ENCODE peak calls at places on chromosomes 11 and 22, in six cellular contexts. E, F, J, O, W and P are unnamed samples.

GRCh38 chr22:38490915-38491314 is 15.2 kb downstream of the DDX17 start:
- DNase-seq in W (peak), F (no peak), J (no peak), E (no peak), O (no peak), P (no peak)

GRCh38 chr22:20268350-20269012 is 363 bp upstream of the RTN4R start:
- DNase-seq in W (peak), J (peak), F (peak), O (peak), E (peak), P (peak)

GRCh38 chr11:84310261-84310660 is 1024.1 kb upstream of the CCDC90B start:
- DNase-seq in E (no peak), O (no peak), W (no peak), F (no peak), J (no peak), P (no peak)

GRCh38 chr22:49206281-49206680 is 621.4 kb downstream of the BRD1 start:
- DNase-seq in F (no peak), J (no peak), W (no peak), E (no peak), O (no peak), P (no peak)

GRCh38 chr11:111975076-111975806 is 38.1 kb downstream of the DIXDC1 start:
- DNase-seq in W (peak), F (no peak), J (no peak), E (no peak), O (no peak), P (no peak)

GRCh38 chr11:69700278-69701140 is 3.3 kb downstream of the FGF19 start:
- DNase-seq in E (peak), F (peak), O (peak), W (peak), J (no peak), P (no peak)

GRCh38 chr11:97279341-97279740 is 889.5 kb downstream of the JRKL start:
- DNase-seq in W (no peak), F (no peak), J (no peak), O (no peak), E (no peak), P (no peak)

GRCh38 chr11:117299351-117300300 is 8.5 kb downstream of the BACE1-AS start:
- DNase-seq in F (peak), E (no peak), W (no peak), J (no peak), O (no peak), P (no peak)

GRCh38 chr11:134528453-134528852 is 116.4 kb upstream of the B3GAT1 start:
- DNase-seq in W (no peak), E (no peak), O (no peak), F (no peak), J (no peak), P (no peak)

GRCh38 chr22:50361222-50361621 is 18.1 kb downstream of the PPP6R2 start:
- DNase-seq in W (no peak), E (no peak), O (no peak), F (no peak), J (no peak), P (no peak)

GRCh38 chr11:19829109-19829790 is 116.6 kb downstream of the NAV2 start:
- DNase-seq in F (no peak), O (no peak), J (no peak), W (no peak), E (no peak), P (no peak)

GRCh38 chr11:105935791-105936190 is 86.2 kb downstream of the MSANTD4 start:
- DNase-seq in J (no peak), E (peak), W (no peak), F (peak), O (no peak), P (no peak)

GRCh38 chr11:95230054-95231034 is 658 bp downstream of the SESN3 start:
- DNase-seq in E (peak), W (peak), F (peak), J (peak), O (peak), P (peak)
- TF ChIP-seq EZH2 in E (no peak), W (no peak), F (no peak), J (no peak), O (no peak), P (no peak)

GRCh38 chr11:121467965-121468364 is 15.2 kb upstream of the SORL1-AS1 start:
- DNase-seq in E (no peak), W (peak), F (no peak), O (no peak), J (no peak), P (no peak)

GRCh38 chr11:121463689-121464335 is 11.0 kb upstream of the SORL1-AS1 start:
- DNase-seq in E (no peak), F (no peak), O (no peak), W (no peak), J (no peak), P (no peak)

GRCh38 chr11:121465709-121466062 is 12.9 kb upstream of the SORL1-AS1 start:
- DNase-seq in E (no peak), F (no peak), J (no peak), O (no peak), W (no peak), P (no peak)

GRCh38 chr11:121464352-121464946 is 11.7 kb upstream of the SORL1-AS1 start:
- DNase-seq in F (no peak), W (peak), E (no peak), J (no peak), O (no peak), P (peak)

DNA sequence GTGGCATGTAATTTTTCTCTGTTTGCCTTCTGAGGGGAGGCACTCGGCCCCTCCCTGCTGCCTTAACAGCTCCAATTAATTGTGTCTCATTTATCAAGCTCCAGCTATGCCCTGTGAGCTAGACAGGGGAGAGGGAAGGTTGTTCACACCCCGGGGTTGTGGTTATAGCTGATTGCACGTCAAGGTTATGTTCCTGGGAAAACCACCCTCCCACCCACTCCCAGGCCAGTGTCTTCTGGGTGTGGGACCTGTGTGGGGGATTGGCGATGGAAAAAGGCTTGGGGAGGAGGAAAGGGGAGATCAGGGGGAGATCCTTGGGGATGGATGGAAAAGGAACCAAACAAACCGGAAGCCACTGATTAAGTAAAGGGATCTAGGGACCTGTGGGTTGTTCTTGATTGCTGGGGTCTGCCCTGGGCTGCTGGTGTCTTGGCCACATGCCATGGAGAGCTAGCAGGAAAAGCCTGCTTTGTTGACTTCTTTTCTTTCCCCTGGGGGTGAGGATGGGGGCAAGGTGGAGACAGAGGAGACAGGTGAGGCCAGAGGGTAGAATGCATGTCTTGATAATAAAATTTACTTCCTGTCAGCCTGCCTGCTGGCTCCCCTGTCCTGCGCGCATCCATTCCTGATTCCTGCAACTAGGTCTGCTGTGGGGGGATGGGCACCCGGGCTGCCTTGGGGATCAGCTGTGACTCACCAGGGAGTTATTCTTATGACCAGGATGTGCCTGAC is 13.5 kb upstream of the SORL1-AS1 start:
- DNase-seq in W (peak), E (peak), F (peak), J (no peak), O (no peak), P (peak)
- H3K4me3 ChIP-seq in W (peak), E (peak), F (no peak), J (no peak), O (no peak), P (no peak)

DNA sequence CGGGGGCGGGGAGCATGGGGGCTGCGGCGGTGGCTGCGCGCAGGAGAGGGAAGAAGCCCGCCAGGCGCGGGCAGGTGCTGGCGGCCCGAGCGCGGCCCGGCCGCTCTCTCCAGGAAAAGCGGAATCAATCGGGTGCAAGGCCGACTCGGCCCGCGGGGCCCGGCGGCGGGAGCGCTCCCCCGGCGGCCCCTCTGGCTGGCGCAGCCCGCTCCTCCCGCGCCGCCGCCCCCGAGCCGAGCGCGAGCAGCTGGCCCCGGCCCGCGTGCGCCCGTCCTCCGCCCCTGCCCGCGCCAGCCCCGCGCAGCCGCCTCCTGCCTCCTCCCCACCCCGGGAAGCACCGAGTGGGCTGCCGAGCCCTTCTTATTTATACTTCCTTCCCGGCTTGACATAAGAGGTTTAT is at the start of gene ADAMTS8:
- DNase-seq in J (no peak), W (peak), O (no peak), E (peak), F (peak), P (no peak)
- TF ChIP-seq EZH2 in J (no peak), W (no peak), O (no peak), E (no peak), F (no peak), P (no peak)

GRCh38 chr11:93541884-93542752 is 1.1 kb downstream of the SMCO4 start:
- DNase-seq in E (peak), W (peak), J (peak), O (peak), F (peak), P (peak)
- H3K4me3 ChIP-seq in E (peak), W (peak), J (peak), O (peak), F (peak), P (peak)

GRCh38 chr22:47114813-47115517 is 352.5 kb downstream of the TBC1D22A start:
- DNase-seq in J (no peak), E (no peak), W (no peak), O (no peak), F (no peak), P (no peak)

GRCh38 chr22:47112566-47112965 is 350.1 kb downstream of the TBC1D22A start:
- DNase-seq in O (no peak), W (no peak), F (no peak), E (no peak), J (no peak), P (no peak)

GRCh38 chr22:47111626-47112373 is 349.4 kb downstream of the TBC1D22A start:
- DNase-seq in W (no peak), F (no peak), O (no peak), J (no peak), E (no peak), P (no peak)

GRCh38 chr22:47113880-47114415 is 351.5 kb downstream of the TBC1D22A start:
- DNase-seq in W (no peak), J (no peak), E (no peak), F (no peak), O (no peak), P (no peak)

DNA sequence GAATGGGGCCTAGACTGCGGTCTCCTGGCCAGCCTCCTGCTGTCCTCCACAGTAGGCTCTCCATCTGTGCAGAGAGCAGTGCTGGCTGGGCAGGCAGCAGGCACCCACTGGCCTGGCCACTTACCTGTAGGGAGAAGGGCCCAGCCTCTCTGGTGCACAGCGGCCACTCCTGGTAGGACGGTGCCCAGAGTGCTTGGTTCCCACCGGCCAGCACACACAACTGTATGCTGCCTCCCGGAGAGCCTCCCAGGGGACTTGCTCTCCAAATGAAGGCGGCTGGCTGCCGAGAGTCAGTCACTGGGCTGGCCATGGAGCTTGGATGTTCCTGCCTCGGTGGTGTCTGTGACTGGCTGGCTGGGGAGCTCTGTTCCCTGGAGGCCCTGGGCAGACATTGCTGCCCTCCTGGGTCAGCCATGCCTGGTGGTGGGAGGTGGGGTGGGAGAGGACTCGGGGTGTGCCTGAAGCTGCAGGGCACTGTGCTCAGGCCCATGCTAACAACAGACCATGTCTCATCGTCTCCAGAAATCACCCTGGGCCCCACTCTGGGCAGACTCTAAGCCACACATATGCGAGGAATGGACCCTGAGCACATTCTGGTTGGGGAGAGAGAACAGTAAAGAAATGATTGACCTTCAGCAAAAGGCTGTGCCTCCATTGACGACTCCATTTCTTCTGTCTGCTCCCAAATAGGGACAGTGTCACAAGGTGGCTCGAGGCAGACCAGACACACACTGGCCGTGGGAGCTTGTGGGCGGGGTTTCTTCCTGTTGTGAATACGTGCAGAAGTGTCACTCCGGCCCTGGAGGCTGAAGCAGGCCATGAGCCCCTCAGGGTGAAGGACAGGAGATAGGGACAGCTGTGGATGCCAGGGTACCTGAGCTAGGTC is 350.8 kb downstream of the TBC1D22A start:
- DNase-seq in O (no peak), J (no peak), F (no peak), E (no peak), W (no peak), P (no peak)
- TF ChIP-seq EZH2 in O (no peak), J (no peak), F (no peak), E (no peak), W (no peak), P (no peak)

GRCh38 chr22:17784776-17785175 is 10.5 kb upstream of the BID start:
- DNase-seq in F (no peak), O (no peak), J (no peak), E (no peak), W (no peak), P (no peak)
- H3K4me3 ChIP-seq in F (no peak), O (no peak), J (no peak), E (no peak), W (no peak), P (no peak)

DNA sequence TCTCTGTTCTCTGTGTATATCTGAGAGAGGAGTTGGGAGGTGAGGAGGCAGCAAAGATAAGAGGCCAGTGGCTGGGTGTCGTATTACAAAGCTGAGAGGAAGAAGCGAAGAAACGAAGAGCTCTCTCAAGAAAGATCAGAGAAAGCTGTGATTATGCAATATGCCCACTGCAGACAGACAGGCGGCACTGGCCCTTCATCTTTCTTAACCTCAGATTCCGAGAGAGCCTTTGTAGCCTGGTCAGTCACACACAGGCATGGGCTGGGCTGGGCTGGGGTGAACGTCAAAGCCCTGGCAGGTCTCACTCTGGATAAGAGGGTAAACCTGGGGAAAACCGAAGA is 135.6 kb downstream of the FDX1 start:
- DNase-seq in O (peak), J (no peak), W (peak), F (peak), E (peak), P (peak)
- TF ChIP-seq EZH2 in O (no peak), J (no peak), W (no peak), F (no peak), E (no peak), P (no peak)

GRCh38 chr11:31816467-31817053 is 5.4 kb upstream of the PAX6 start:
- DNase-seq in J (no peak), E (peak), F (peak), O (no peak), W (no peak), P (peak)

GRCh38 chr11:31818874-31819331 is 7.8 kb upstream of the PAX6 start:
- DNase-seq in J (no peak), E (peak), F (peak), O (no peak), W (no peak), P (no peak)

GRCh38 chr11:31815743-31816466 is 4.8 kb upstream of the PAX6 start:
- DNase-seq in W (peak), E (no peak), F (peak), J (no peak), O (no peak), P (peak)

GRCh38 chr11:31817621-31818493 is 6.7 kb upstream of the PAX6 start:
- DNase-seq in J (no peak), W (no peak), E (peak), O (no peak), F (peak), P (peak)

DNA sequence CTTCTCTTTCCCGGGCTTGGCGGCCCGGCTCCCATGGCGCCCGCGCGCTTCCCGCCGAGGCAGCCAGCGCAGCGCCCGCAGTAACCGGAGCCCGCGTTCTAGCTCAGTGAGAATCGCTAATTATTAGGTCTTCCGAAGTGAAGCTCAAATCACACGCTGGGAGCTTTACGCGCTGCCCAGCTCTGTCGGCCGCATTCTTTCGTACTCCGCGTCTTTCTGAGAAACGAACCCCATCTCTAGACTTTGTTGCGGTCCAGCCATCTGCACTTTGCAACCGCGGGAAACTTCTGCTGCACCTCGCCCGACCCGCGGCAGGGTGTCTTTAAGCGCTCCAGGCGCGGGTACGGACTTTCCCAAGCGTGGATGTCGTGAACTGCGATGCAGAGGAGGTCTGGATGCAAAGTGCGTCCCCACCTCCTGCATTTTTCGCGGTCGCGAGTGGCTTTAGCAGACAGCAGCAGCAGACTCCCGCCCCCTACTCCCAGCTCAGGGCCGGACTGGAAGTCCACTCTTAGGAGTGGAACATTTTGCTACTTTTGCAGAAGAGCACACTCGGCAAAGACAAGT is 6.0 kb upstream of the PAX6 start:
- DNase-seq in J (no peak), O (no peak), F (peak), W (no peak), E (peak), P (peak)
- H3K4me3 ChIP-seq in J (no peak), O (peak), F (peak), W (peak), E (peak), P (peak)

GRCh38 chr11:13963169-13963948 is 836 bp downstream of the SPON1 start:
- DNase-seq in O (peak), W (peak), J (no peak), F (peak), E (peak), P (no peak)
- TF ChIP-seq EZH2 in O (no peak), W (peak), J (no peak), F (no peak), E (peak), P (no peak)